ENCODE peak calls at places on chromosomes 7 and 10, in nine cellular contexts. One of them, this sample, is unnamed.

GRCh38 chr10:81027223-81027622 is 489.5 kb downstream of the SH2D4B start:
- DNase-seq in gastrocnemius medialis: no peak
- DNase-seq in GM10248: no peak
- DNase-seq in brain microvascular endothelial cell: peak
- DNase-seq in HCT116: no peak
- DNase-seq in AG04449: no peak
- DNase-seq in tibial nerve: no peak
- DNase-seq in AG09309: no peak
- DNase-seq in Calu3: no peak
- DNase-seq in this sample: no peak

GRCh38 chr7:37440738-37441404 is 7.8 kb downstream of the ELMO1 start:
- DNase-seq in GM10248: no peak
- DNase-seq in HCT116: no peak
- DNase-seq in Calu3: no peak
- DNase-seq in brain microvascular endothelial cell: no peak
- DNase-seq in AG09309: no peak
- DNase-seq in tibial nerve: no peak
- DNase-seq in AG04449: no peak
- DNase-seq in gastrocnemius medialis: no peak
- DNase-seq in this sample: no peak

GRCh38 chr7:136698977-136699376 is 169.5 kb upstream of the CHRM2 start:
- DNase-seq in brain microvascular endothelial cell: no peak
- DNase-seq in AG04449: no peak
- DNase-seq in tibial nerve: no peak
- DNase-seq in AG09309: no peak
- DNase-seq in gastrocnemius medialis: no peak
- DNase-seq in Calu3: no peak
- DNase-seq in GM10248: no peak
- DNase-seq in HCT116: no peak
- DNase-seq in this sample: no peak

GRCh38 chr7:66050337-66050957 is 25.2 kb upstream of the ASL start:
- DNase-seq in brain microvascular endothelial cell: no peak
- DNase-seq in AG04449: no peak
- DNase-seq in GM10248: no peak
- DNase-seq in HCT116: no peak
- DNase-seq in gastrocnemius medialis: no peak
- DNase-seq in Calu3: no peak
- DNase-seq in tibial nerve: no peak
- DNase-seq in AG09309: no peak
- DNase-seq in this sample: no peak

GRCh38 chr10:51369903-51370302 is 295.6 kb downstream of the PRKG1 start:
- DNase-seq in AG09309: no peak
- DNase-seq in Calu3: no peak
- DNase-seq in HCT116: no peak
- DNase-seq in gastrocnemius medialis: no peak
- DNase-seq in tibial nerve: no peak
- DNase-seq in GM10248: no peak
- DNase-seq in AG04449: no peak
- DNase-seq in brain microvascular endothelial cell: peak
- DNase-seq in this sample: no peak

GRCh38 chr7:85021090-85021704 is 165.7 kb downstream of the SEMA3D start:
- DNase-seq in Calu3: no peak
- DNase-seq in brain microvascular endothelial cell: no peak
- DNase-seq in AG04449: no peak
- DNase-seq in HCT116: no peak
- DNase-seq in gastrocnemius medialis: no peak
- DNase-seq in GM10248: no peak
- DNase-seq in AG09309: no peak
- DNase-seq in tibial nerve: no peak
- DNase-seq in this sample: no peak

GRCh38 chr10:85934586-85934985 is 432.0 kb downstream of the GRID1 start:
- DNase-seq in AG04449: no peak
- DNase-seq in AG09309: no peak
- DNase-seq in gastrocnemius medialis: no peak
- DNase-seq in Calu3: no peak
- DNase-seq in GM10248: no peak
- DNase-seq in HCT116: no peak
- DNase-seq in brain microvascular endothelial cell: no peak
- DNase-seq in tibial nerve: no peak
- DNase-seq in this sample: no peak

GRCh38 chr7:126685596-126685995 is 567.1 kb downstream of the GRM8 start:
- DNase-seq in gastrocnemius medialis: no peak
- DNase-seq in Calu3: no peak
- DNase-seq in HCT116: no peak
- DNase-seq in AG09309: no peak
- DNase-seq in AG04449: no peak
- DNase-seq in brain microvascular endothelial cell: no peak
- DNase-seq in tibial nerve: no peak
- DNase-seq in GM10248: no peak
- DNase-seq in this sample: no peak

GRCh38 chr10:52308251-52309031 is 5.6 kb upstream of the DKK1 start:
- DNase-seq in brain microvascular endothelial cell: peak
- DNase-seq in AG04449: no peak
- DNase-seq in Calu3: peak
- DNase-seq in GM10248: peak
- DNase-seq in tibial nerve: no peak
- DNase-seq in HCT116: no peak
- DNase-seq in AG09309: no peak
- DNase-seq in gastrocnemius medialis: peak
- DNase-seq in this sample: no peak

GRCh38 chr10:95758351-95759025 is 2.5 kb downstream of the ENTPD1 start:
- DNase-seq in brain microvascular endothelial cell: peak
- DNase-seq in gastrocnemius medialis: no peak
- DNase-seq in GM10248: peak
- DNase-seq in tibial nerve: no peak
- DNase-seq in AG09309: no peak
- DNase-seq in Calu3: no peak
- DNase-seq in HCT116: no peak
- DNase-seq in AG04449: no peak
- DNase-seq in this sample: peak

GRCh38 chr7:16755397-16755796 is 1.8 kb downstream of the TSPAN13 start:
- DNase-seq in AG09309: no peak
- DNase-seq in brain microvascular endothelial cell: no peak
- DNase-seq in GM10248: no peak
- DNase-seq in Calu3: no peak
- DNase-seq in HCT116: no peak
- DNase-seq in tibial nerve: no peak
- DNase-seq in gastrocnemius medialis: no peak
- DNase-seq in AG04449: no peak
- DNase-seq in this sample: no peak

GRCh38 chr7:134660961-134661376 is 14.3 kb downstream of the BPGM start:
- DNase-seq in HCT116: no peak
- DNase-seq in brain microvascular endothelial cell: peak
- DNase-seq in Calu3: no peak
- DNase-seq in GM10248: no peak
- DNase-seq in AG04449: peak
- DNase-seq in AG09309: peak
- DNase-seq in gastrocnemius medialis: no peak
- DNase-seq in tibial nerve: no peak
- DNase-seq in this sample: no peak

GRCh38 chr7:25087855-25088254 is 37.2 kb downstream of the CYCS start:
- DNase-seq in GM10248: peak
- DNase-seq in HCT116: no peak
- DNase-seq in brain microvascular endothelial cell: no peak
- DNase-seq in tibial nerve: no peak
- DNase-seq in AG09309: no peak
- DNase-seq in Calu3: no peak
- DNase-seq in AG04449: no peak
- DNase-seq in gastrocnemius medialis: no peak
- DNase-seq in this sample: peak

GRCh38 chr10:29268011-29268410 is 20.9 kb upstream of the LYZL1 start:
- DNase-seq in HCT116: no peak
- DNase-seq in tibial nerve: no peak
- DNase-seq in AG04449: no peak
- DNase-seq in GM10248: no peak
- DNase-seq in Calu3: no peak
- DNase-seq in AG09309: no peak
- DNase-seq in gastrocnemius medialis: no peak
- DNase-seq in brain microvascular endothelial cell: no peak
- DNase-seq in this sample: no peak

GRCh38 chr7:158838238-158838637 is 8.9 kb upstream of the ESYT2 start:
- DNase-seq in tibial nerve: no peak
- DNase-seq in Calu3: no peak
- DNase-seq in AG04449: no peak
- DNase-seq in GM10248: no peak
- DNase-seq in HCT116: no peak
- DNase-seq in brain microvascular endothelial cell: no peak
- DNase-seq in AG09309: no peak
- DNase-seq in gastrocnemius medialis: no peak
- DNase-seq in this sample: no peak

GRCh38 chr7:158834799-158835784 is 5.8 kb upstream of the ESYT2 start:
- DNase-seq in AG04449: no peak
- DNase-seq in brain microvascular endothelial cell: no peak
- DNase-seq in Calu3: no peak
- DNase-seq in HCT116: no peak
- DNase-seq in AG09309: no peak
- DNase-seq in gastrocnemius medialis: no peak
- DNase-seq in GM10248: no peak
- DNase-seq in tibial nerve: no peak
- DNase-seq in this sample: no peak

GRCh38 chr7:158836692-158837091 is 7.4 kb upstream of the ESYT2 start:
- DNase-seq in HCT116: no peak
- DNase-seq in AG09309: no peak
- DNase-seq in tibial nerve: no peak
- DNase-seq in Calu3: no peak
- DNase-seq in AG04449: no peak
- DNase-seq in GM10248: no peak
- DNase-seq in brain microvascular endothelial cell: no peak
- DNase-seq in gastrocnemius medialis: no peak
- DNase-seq in this sample: no peak

GRCh38 chr7:158840604-158841003 is 11.3 kb upstream of the ESYT2 start:
- DNase-seq in gastrocnemius medialis: no peak
- DNase-seq in AG09309: no peak
- DNase-seq in tibial nerve: no peak
- DNase-seq in GM10248: no peak
- DNase-seq in Calu3: no peak
- DNase-seq in HCT116: no peak
- DNase-seq in brain microvascular endothelial cell: no peak
- DNase-seq in AG04449: no peak
- DNase-seq in this sample: no peak

GRCh38 chr7:158837790-158838189 is 8.5 kb upstream of the ESYT2 start:
- DNase-seq in Calu3: no peak
- DNase-seq in AG09309: no peak
- DNase-seq in gastrocnemius medialis: no peak
- DNase-seq in GM10248: no peak
- DNase-seq in AG04449: no peak
- DNase-seq in HCT116: no peak
- DNase-seq in brain microvascular endothelial cell: no peak
- DNase-seq in tibial nerve: no peak
- DNase-seq in this sample: no peak
- TF ChIP-seq CTCF in Calu3: no peak
- TF ChIP-seq CTCF in AG09309: no peak
- TF ChIP-seq CTCF in gastrocnemius medialis: no peak
- TF ChIP-seq CTCF in GM10248: no peak
- TF ChIP-seq CTCF in AG04449: no peak
- TF ChIP-seq CTCF in HCT116: no peak
- TF ChIP-seq CTCF in brain microvascular endothelial cell: no peak
- TF ChIP-seq CTCF in tibial nerve: no peak
- TF ChIP-seq CTCF in this sample: no peak

GRCh38 chr7:77989981-77990566 is 191.5 kb downstream of the PHTF2 start:
- DNase-seq in Calu3: peak
- DNase-seq in gastrocnemius medialis: no peak
- DNase-seq in AG04449: no peak
- DNase-seq in GM10248: no peak
- DNase-seq in HCT116: no peak
- DNase-seq in brain microvascular endothelial cell: no peak
- DNase-seq in tibial nerve: no peak
- DNase-seq in AG09309: no peak
- DNase-seq in this sample: peak
- TF ChIP-seq CTCF in Calu3: no peak
- TF ChIP-seq CTCF in gastrocnemius medialis: no peak
- TF ChIP-seq CTCF in AG04449: no peak
- TF ChIP-seq CTCF in GM10248: peak
- TF ChIP-seq CTCF in HCT116: peak
- TF ChIP-seq CTCF in brain microvascular endothelial cell: peak
- TF ChIP-seq CTCF in tibial nerve: no peak
- TF ChIP-seq CTCF in AG09309: no peak
- TF ChIP-seq CTCF in this sample: no peak

DNA sequence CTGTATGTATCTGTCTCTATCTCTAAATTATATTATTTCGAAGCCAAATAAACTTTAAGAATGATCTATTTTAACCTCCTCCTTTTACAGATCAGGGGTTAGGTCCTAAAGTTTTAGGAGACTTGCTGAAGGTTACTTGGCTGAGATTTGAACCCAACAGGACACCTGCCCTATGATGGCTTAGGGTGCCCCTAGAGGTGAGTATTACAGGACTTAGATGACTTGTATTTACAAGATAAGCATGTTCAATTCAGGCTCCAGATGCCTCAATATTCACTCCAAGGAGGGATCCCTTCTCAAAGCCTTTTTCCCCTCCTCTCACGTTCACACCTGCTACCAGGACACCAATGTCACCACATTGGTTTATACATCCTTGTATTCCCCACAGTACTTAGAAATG is 872.4 kb upstream of the AUTS2 start:
- DNase-seq in brain microvascular endothelial cell: no peak
- DNase-seq in GM10248: no peak
- DNase-seq in AG04449: no peak
- DNase-seq in tibial nerve: no peak
- DNase-seq in Calu3: no peak
- DNase-seq in AG09309: no peak
- DNase-seq in HCT116: no peak
- DNase-seq in gastrocnemius medialis: no peak
- DNase-seq in this sample: no peak
- TF ChIP-seq CTCF in brain microvascular endothelial cell: peak
- TF ChIP-seq CTCF in GM10248: no peak
- TF ChIP-seq CTCF in AG04449: no peak
- TF ChIP-seq CTCF in tibial nerve: no peak
- TF ChIP-seq CTCF in Calu3: no peak
- TF ChIP-seq CTCF in AG09309: no peak
- TF ChIP-seq CTCF in HCT116: no peak
- TF ChIP-seq CTCF in gastrocnemius medialis: no peak
- TF ChIP-seq CTCF in this sample: no peak

GRCh38 chr7:34064511-34065158 is 159.3 kb downstream of the BMPER start:
- DNase-seq in HCT116: no peak
- DNase-seq in gastrocnemius medialis: peak
- DNase-seq in AG04449: no peak
- DNase-seq in Calu3: no peak
- DNase-seq in GM10248: no peak
- DNase-seq in brain microvascular endothelial cell: no peak
- DNase-seq in tibial nerve: peak
- DNase-seq in AG09309: no peak
- DNase-seq in this sample: no peak

GRCh38 chr7:34061175-34061574 is 155.8 kb downstream of the BMPER start:
- DNase-seq in GM10248: no peak
- DNase-seq in tibial nerve: no peak
- DNase-seq in HCT116: no peak
- DNase-seq in gastrocnemius medialis: no peak
- DNase-seq in AG04449: peak
- DNase-seq in Calu3: no peak
- DNase-seq in brain microvascular endothelial cell: peak
- DNase-seq in AG09309: peak
- DNase-seq in this sample: no peak

GRCh38 chr7:34060548-34060947 is 155.2 kb downstream of the BMPER start:
- DNase-seq in HCT116: no peak
- DNase-seq in tibial nerve: no peak
- DNase-seq in Calu3: no peak
- DNase-seq in gastrocnemius medialis: no peak
- DNase-seq in GM10248: no peak
- DNase-seq in brain microvascular endothelial cell: peak
- DNase-seq in AG09309: peak
- DNase-seq in AG04449: no peak
- DNase-seq in this sample: no peak

GRCh38 chr7:34062826-34063225 is 157.5 kb downstream of the BMPER start:
- DNase-seq in Calu3: no peak
- DNase-seq in tibial nerve: no peak
- DNase-seq in GM10248: no peak
- DNase-seq in HCT116: no peak
- DNase-seq in brain microvascular endothelial cell: no peak
- DNase-seq in gastrocnemius medialis: no peak
- DNase-seq in AG04449: no peak
- DNase-seq in AG09309: no peak
- DNase-seq in this sample: no peak

GRCh38 chr7:34062341-34062740 is 157.0 kb downstream of the BMPER start:
- DNase-seq in AG04449: no peak
- DNase-seq in GM10248: no peak
- DNase-seq in Calu3: no peak
- DNase-seq in gastrocnemius medialis: no peak
- DNase-seq in brain microvascular endothelial cell: no peak
- DNase-seq in HCT116: no peak
- DNase-seq in tibial nerve: no peak
- DNase-seq in AG09309: no peak
- DNase-seq in this sample: no peak
- TF ChIP-seq CTCF in AG04449: no peak
- TF ChIP-seq CTCF in GM10248: no peak
- TF ChIP-seq CTCF in Calu3: no peak
- TF ChIP-seq CTCF in gastrocnemius medialis: no peak
- TF ChIP-seq CTCF in brain microvascular endothelial cell: no peak
- TF ChIP-seq CTCF in HCT116: no peak
- TF ChIP-seq CTCF in tibial nerve: no peak
- TF ChIP-seq CTCF in AG09309: no peak
- TF ChIP-seq CTCF in this sample: no peak